ENCODE peak calls at places on chromosomes 11 and 22, in six cellular contexts. A, I, Z, X, N and T are unnamed samples.

GRCh38 chr11:134639586-134640330 is 227.7 kb upstream of the B3GAT1 start:
- DNase-seq in X (no peak), Z (peak), I (peak), N (peak), A (no peak), T (no peak)

GRCh38 chr11:90747057-90747456 is 524.2 kb upstream of the CHORDC1 start:
- DNase-seq in N (no peak), Z (no peak), A (no peak), X (no peak), I (no peak), T (no peak)

GRCh38 chr11:31106326-31106725 is 263.2 kb downstream of the DCDC1 start:
- DNase-seq in X (no peak), I (no peak), N (no peak), Z (no peak), A (no peak), T (no peak)

GRCh38 chr22:38238519-38239051 is 34.2 kb downstream of the TMEM184B start:
- DNase-seq in X (peak), A (no peak), Z (no peak), I (no peak), N (no peak), T (peak)

GRCh38 chr22:37860796-37861421 is 11.7 kb downstream of the EIF3L start:
- DNase-seq in N (no peak), I (no peak), X (no peak), A (no peak), Z (no peak), T (no peak)

GRCh38 chr11:84289381-84289906 is 1003.3 kb upstream of the CCDC90B start:
- DNase-seq in I (no peak), A (no peak), N (no peak), Z (no peak), X (no peak), T (no peak)

GRCh38 chr11:67302571-67303131 is 679 bp upstream of the SSH3 start:
- DNase-seq in I (no peak), N (peak), X (peak), Z (peak), A (no peak), T (peak)

GRCh38 chr22:26975381-26975780 is 318.0 kb downstream of the MIAT start:
- DNase-seq in N (no peak), I (no peak), A (no peak), Z (no peak), X (no peak), T (no peak)

GRCh38 chr11:54985731-54986130 is 276.2 kb upstream of the TRIM48 start:
- DNase-seq in X (no peak), I (no peak), Z (no peak), A (no peak), N (no peak), T (no peak)

GRCh38 chr11:126210871-126211235 is 597 bp downstream of the RPUSD4 start:
- DNase-seq in N (no peak), I (no peak), Z (no peak), A (no peak), X (no peak), T (no peak)

GRCh38 chr11:132653237-132653636 is 879.1 kb downstream of the OPCML start:
- DNase-seq in A (no peak), X (no peak), Z (no peak), N (no peak), I (no peak), T (no peak)

GRCh38 chr11:9428706-9429105 is 32.1 kb upstream of the ZNF143 start:
- DNase-seq in N (no peak), I (no peak), X (no peak), A (peak), Z (no peak), T (no peak)

GRCh38 chr22:23218867-23219251 is 38.5 kb downstream of the BCR start:
- DNase-seq in Z (peak), A (peak), I (no peak), X (no peak), N (peak), T (no peak)

GRCh38 chr22:30867746-30868662 is 100.6 kb downstream of the MORC2 start:
- DNase-seq in N (peak), X (peak), A (no peak), Z (peak), I (no peak), T (no peak)

GRCh38 chr11:61092280-61092766 is 10.0 kb upstream of the CD5 start:
- DNase-seq in I (no peak), X (no peak), Z (no peak), N (peak), A (no peak), T (no peak)
- H3K4me3 ChIP-seq in I (no peak), X (no peak), Z (no peak), N (no peak), A (no peak), T (no peak)

GRCh38 chr11:64770120-64770519 is 8.2 kb downstream of the SF1 start:
- DNase-seq in Z (peak), X (peak), I (no peak), A (no peak), N (no peak), T (no peak)
- TF ChIP-seq POLR2A in Z (no peak), X (no peak), I (no peak), A (peak), N (no peak), T (no peak)

GRCh38 chr11:43574949-43575915 is 105.3 kb upstream of the HSD17B12 start:
- DNase-seq in N (no peak), A (no peak), X (peak), Z (no peak), I (no peak), T (no peak)
- H3K4me3 ChIP-seq in N (no peak), A (peak), X (no peak), Z (peak), I (no peak), T (peak)

GRCh38 chr22:41537203-41537602 is 7.1 kb downstream of the POLR3H start:
- DNase-seq in X (no peak), I (no peak), Z (no peak), N (no peak), A (no peak), T (no peak)
- TF ChIP-seq POLR2A in X (no peak), I (no peak), Z (no peak), N (no peak), A (no peak), T (no peak)

GRCh38 chr11:6607190-6607635 is 3.6 kb downstream of the ILK start:
- DNase-seq in N (no peak), X (no peak), I (peak), Z (no peak), A (no peak), T (no peak)
- H3K4me3 ChIP-seq in N (no peak), X (peak), I (no peak), Z (no peak), A (no peak), T (no peak)

GRCh38 chr11:33889821-33890378 is 2.0 kb downstream of the LMO2 start:
- DNase-seq in X (no peak), A (no peak), N (no peak), I (no peak), Z (no peak), T (no peak)

GRCh38 chr11:33892906-33893594 is 1.2 kb upstream of the LMO2 start:
- DNase-seq in Z (peak), X (no peak), A (no peak), I (no peak), N (no peak), T (no peak)

GRCh38 chr11:33893711-33894401 is 2.0 kb upstream of the LMO2 start:
- DNase-seq in X (no peak), A (no peak), N (no peak), I (no peak), Z (peak), T (no peak)

GRCh38 chr11:33894402-33894754 is 2.5 kb upstream of the LMO2 start:
- DNase-seq in X (no peak), Z (no peak), A (no peak), I (no peak), N (no peak), T (no peak)

GRCh38 chr11:33891714-33892327 is at the start of gene LMO2:
- DNase-seq in X (no peak), Z (no peak), N (no peak), A (no peak), I (no peak), T (no peak)
- TF ChIP-seq POLR2A in X (no peak), Z (no peak), N (no peak), A (no peak), I (no peak), T (no peak)

GRCh38 chr11:46198245-46198872 is 77.1 kb upstream of the PHF21A start:
- DNase-seq in Z (no peak), N (no peak), A (no peak), I (no peak), X (no peak), T (no peak)
- H3K4me3 ChIP-seq in Z (no peak), N (no peak), A (no peak), I (no peak), X (no peak), T (no peak)

GRCh38 chr11:65083834-65084597 is at the start of the genes CDCA5 and ZFPL1:
- DNase-seq in N (peak), A (peak), X (peak), I (peak), Z (peak), T (peak)
- TF ChIP-seq POLR2A in N (peak), A (peak), X (peak), I (peak), Z (no peak), T (no peak)